ENCODE peak calls at places on chromosome 1, in seven cellular contexts. W is sigmoid colon, Y is SK-N-SH, E is psoas muscle, O is AG09319, F is activated T-helper 1 cell treated with Interleukin-2 at 50 U/mL for 16 hours, U is transverse colon. H is an unnamed sample.

GRCh38 chr1:145720878-145721671 is 1.8 kb downstream of the CD160 start:
- DNase-seq in U (peak; percentile 71), E (peak; percentile 81), F (peak; percentile 57), O (no peak), W (peak; percentile 83), Y (peak; percentile 88), H (peak; percentile 77)

GRCh38 chr1:216416488-216416887 is 6.8 kb downstream of the USH2A start:
- DNase-seq in F (no peak), Y (no peak), E (no peak), W (no peak), U (no peak), O (no peak), H (no peak)

GRCh38 chr1:231460614-231461013 is 38.5 kb upstream of the EGLN1 start:
- DNase-seq in W (no peak), U (peak; percentile 11), Y (no peak), F (peak; percentile 17), E (no peak), O (no peak), H (no peak)

GRCh38 chr1:204384636-204385354 is 25.1 kb upstream of the PLEKHA6 start:
- DNase-seq in Y (peak; percentile 48), E (no peak), W (peak; percentile 70), F (no peak), U (no peak), O (no peak), H (peak; percentile 66)

GRCh38 chr1:29532741-29533140 is 296.4 kb downstream of the PTPRU start:
- DNase-seq in W (peak; percentile 35), U (no peak), Y (no peak), E (no peak), F (no peak), O (no peak), H (peak; percentile 46)

GRCh38 chr1:21511579-21512522 is 2.6 kb downstream of the ALPL start:
- DNase-seq in U (peak; percentile 35), F (no peak), Y (no peak), O (peak; percentile 89), E (peak; percentile 77), W (peak; percentile 72), H (peak; percentile 44)

GRCh38 chr1:2640626-2641025 is 7.8 kb upstream of the MMEL1 start:
- DNase-seq in Y (no peak), O (no peak), E (no peak), U (no peak), W (no peak), F (no peak), H (no peak)

GRCh38 chr1:74513396-74513795 is 985 bp upstream of the LRRC53 start:
- DNase-seq in O (no peak), Y (no peak), W (no peak), U (no peak), E (no peak), F (no peak), H (no peak)

GRCh38 chr1:153985341-153985912 is 712 bp downstream of the RAB13 start:
- DNase-seq in E (peak; percentile 81), W (peak; percentile 86), U (peak; percentile 36), F (no peak), O (no peak), Y (no peak), H (no peak)